ENCODE peak calls at places on chromosomes 4 and X, in six cellular contexts. D, V, O, K, H and X are unnamed samples.

GRCh38 chr4:144591401-144591800 is 54.6 kb upstream of the HHIP start:
- DNase-seq in D (peak; percentile 64), V (peak; percentile 59), O (no peak), K (peak; percentile 93), H (no peak), X (no peak)

GRCh38 chr4:15470149-15470520 is 453 bp downstream of the CC2D2A start:
- DNase-seq in D (no peak), V (no peak), O (no peak), K (no peak), H (no peak), X (no peak)

GRCh38 chr4:5157721-5158390 is 106.6 kb downstream of the STK32B start:
- DNase-seq in D (peak; percentile 16), V (no peak), O (no peak), K (no peak), H (no peak), X (no peak)

GRCh38 chr4:153781717-153782416 is 7.0 kb downstream of the SFRP2 start:
- DNase-seq in D (no peak), V (no peak), O (no peak), K (peak; percentile 15), H (no peak), X (no peak)

GRCh38 chr4:2931765-2932560 is 31.2 kb downstream of the NOP14 start:
- DNase-seq in D (peak; percentile 67), V (no peak), O (peak; percentile 62), K (no peak), H (peak; percentile 83), X (peak; percentile 60)

GRCh38 chr4:140969296-140969695 is 164.0 kb downstream of the RNF150 start:
- DNase-seq in D (no peak), V (no peak), O (no peak), K (no peak), H (no peak), X (no peak)

GRCh38 chr4:38088321-38088720 is 128.1 kb downstream of the PTTG2 start:
- DNase-seq in D (no peak), V (no peak), O (no peak), K (no peak), H (no peak), X (no peak)

GRCh38 chr4:103046416-103047290 is 27.1 kb upstream of the SLC9B1 start:
- DNase-seq in D (no peak), V (peak; percentile 14), O (peak; percentile 21), K (peak; percentile 68), H (peak; percentile 70), X (peak; percentile 30)

GRCh38 chr4:55866290-55866907 is 13.0 kb downstream of the EXOC1 start:
- DNase-seq in D (no peak), V (peak; percentile 82), O (no peak), K (peak; percentile 94), H (no peak), X (no peak)

GRCh38 chrX:123830309-123830708 is 29.5 kb upstream of the XIAP start:
- DNase-seq in D (peak; percentile 36), V (no peak), O (no peak), K (no peak), H (no peak), X (peak; percentile 36)

GRCh38 chr4:88957570-88957969 is 99.4 kb downstream of the FAM13A start:
- DNase-seq in D (no peak), V (no peak), O (no peak), K (no peak), H (no peak), X (no peak)

GRCh38 chrX:86504297-86504696 is 356.0 kb downstream of the DACH2 start:
- DNase-seq in D (no peak), V (no peak), O (no peak), K (no peak), H (no peak), X (no peak)

GRCh38 chrX:9466115-9466495 is 1.2 kb downstream of the TBL1X start:
- DNase-seq in D (no peak), V (no peak), O (peak; percentile 12), K (no peak), H (peak; percentile 63), X (peak; percentile 51)

GRCh38 chr4:145716661-145717200 is 36.8 kb downstream of the C4orf51 start:
- DNase-seq in D (no peak), V (no peak), O (no peak), K (no peak), H (no peak), X (no peak)

GRCh38 chr4:144899393-144899792 is 198.6 kb downstream of the ANAPC10 start:
- DNase-seq in D (no peak), V (no peak), O (no peak), K (no peak), H (no peak), X (no peak)

GRCh38 chr4:42347076-42347475 is 50.2 kb upstream of the SHISA3 start:
- DNase-seq in D (no peak), V (no peak), O (no peak), K (no peak), H (no peak), X (no peak)

GRCh38 chr4:164937576-164938270 is 39.7 kb downstream of the TRIM61 start:
- DNase-seq in D (no peak), V (peak; percentile 22), O (no peak), K (peak; percentile 17), H (no peak), X (no peak)

GRCh38 chr4:139704915-139705485 is 39.4 kb downstream of the MGST2 start:
- DNase-seq in D (no peak), V (peak; percentile 19), O (no peak), K (no peak), H (no peak), X (no peak)

GRCh38 chr4:104559502-104559901 is 64.8 kb upstream of the CXXC4 start:
- DNase-seq in D (no peak), V (no peak), O (no peak), K (no peak), H (no peak), X (no peak)

GRCh38 chrX:19864736-19865135 is 22.7 kb downstream of the SH3KBP1 start:
- DNase-seq in D (no peak), V (no peak), O (no peak), K (no peak), H (no peak), X (no peak)

GRCh38 chr4:40924096-40924792 is 174.5 kb downstream of the NSUN7 start:
- DNase-seq in D (peak; percentile 68), V (peak; percentile 57), O (peak; percentile 49), K (peak; percentile 67), H (peak; percentile 90), X (peak; percentile 64)

GRCh38 chr4:45350438-45350837 is 624.1 kb upstream of the GNPDA2 start:
- DNase-seq in D (no peak), V (no peak), O (no peak), K (peak; percentile 43), H (no peak), X (no peak)

GRCh38 chr4:136709897-136710296 is 822.4 kb downstream of the PCDH18 start:
- DNase-seq in D (no peak), V (no peak), O (no peak), K (no peak), H (no peak), X (no peak)

GRCh38 chrX:53882331-53882730 is 161.9 kb downstream of the PHF8 start:
- DNase-seq in D (no peak), V (peak; percentile 2), O (no peak), K (peak; percentile 87), H (no peak), X (no peak)

GRCh38 chr4:1641671-1642070 is 42.4 kb downstream of the FAM53A start:
- DNase-seq in D (no peak), V (no peak), O (no peak), K (no peak), H (no peak), X (no peak)

GRCh38 chr4:164193676-164194075 is 560.3 kb upstream of the SMIM31 start:
- DNase-seq in D (no peak), V (no peak), O (no peak), K (no peak), H (no peak), X (no peak)

GRCh38 chrX:50927127-50927526 is 16.6 kb downstream of the BMP15 start:
- DNase-seq in D (no peak), V (no peak), O (no peak), K (no peak), H (no peak), X (no peak)

GRCh38 chr4:174255790-174256189 is 27.7 kb downstream of the FBXO8 start:
- DNase-seq in D (no peak), V (peak; percentile 88), O (no peak), K (peak; percentile 86), H (no peak), X (no peak)

GRCh38 chr4:68465058-68465457 is 17.8 kb downstream of the TMPRSS11E start:
- DNase-seq in D (no peak), V (no peak), O (no peak), K (no peak), H (no peak), X (no peak)

GRCh38 chr4:76733380-76733779 is 164.6 kb downstream of the SOWAHB start:
- DNase-seq in D (no peak), V (no peak), O (no peak), K (no peak), H (no peak), X (peak; percentile 73)

GRCh38 chr4:27276322-27277073 is 415.9 kb downstream of the STIM2 start:
- DNase-seq in D (no peak), V (no peak), O (no peak), K (no peak), H (no peak), X (no peak)

GRCh38 chr4:15303052-15303641 is 124.7 kb upstream of the C1QTNF7 start:
- DNase-seq in D (no peak), V (peak; percentile 83), O (no peak), K (peak; percentile 14), H (no peak), X (no peak)

GRCh38 chr4:14168919-14169318 is 541.4 kb upstream of the BOD1L1 start:
- DNase-seq in D (peak; percentile 46), V (peak; percentile 87), O (no peak), K (peak; percentile 86), H (no peak), X (peak; percentile 76)